ENCODE peak calls at places on chromosomes 4 and X, in seven cellular contexts. Q is NCI-H1417, U is pancreas, A is osteocyte, D is NCI-H187, E is substantia nigra, K is NCI-H1930. B is an unnamed sample.

GRCh38 chrX:110284159-110284558 is 33.7 kb downstream of the AMMECR1 start:
- DNase-seq in Q (no peak), U (no peak), A (no peak), D (no peak), E (no peak), K (no peak), B (no peak)

GRCh38 chr4:65337371-65337770 is 332.9 kb downstream of the EPHA5 start:
- DNase-seq in Q (no peak), U (no peak), A (no peak), D (no peak), E (no peak), K (no peak), B (no peak)

GRCh38 chr4:535181-535923 is 36.3 kb downstream of the PIGG start:
- DNase-seq in Q (no peak), U (no peak), A (peak), D (no peak), E (no peak), K (no peak), B (no peak)

GRCh38 chr4:149176019-149176418 is 639.6 kb downstream of the IQCM start:
- DNase-seq in Q (no peak), U (no peak), A (no peak), D (no peak), E (no peak), K (no peak), B (peak)

GRCh38 chr4:89067407-89067806 is 10.4 kb upstream of the FAM13A start:
- DNase-seq in Q (no peak), U (no peak), A (no peak), D (no peak), E (no peak), K (peak), B (no peak)

GRCh38 chrX:96480081-96480480 is 204.6 kb upstream of the DIAPH2 start:
- DNase-seq in Q (no peak), U (no peak), A (no peak), D (no peak), E (no peak), K (no peak), B (no peak)

GRCh38 chr4:38490753-38491446 is 173.1 kb upstream of the KLF3 start:
- DNase-seq in Q (no peak), U (no peak), A (no peak), D (no peak), E (no peak), K (no peak), B (no peak)

GRCh38 chrX:23953908-23954269 is 46.1 kb downstream of the CXorf58 start:
- DNase-seq in Q (no peak), U (no peak), A (peak), D (no peak), E (no peak), K (no peak), B (no peak)

GRCh38 chrX:72569786-72570185 is 2.9 kb downstream of the HDAC8 start:
- DNase-seq in Q (no peak), U (no peak), A (no peak), D (no peak), E (no peak), K (no peak), B (no peak)

GRCh38 chr4:153448003-153448731 is 18.0 kb upstream of the TMEM131L start:
- DNase-seq in Q (peak), U (no peak), A (no peak), D (no peak), E (no peak), K (peak), B (no peak)

GRCh38 chr4:13081830-13082229 is 402.3 kb downstream of the RAB28 start:
- DNase-seq in Q (no peak), U (no peak), A (no peak), D (no peak), E (no peak), K (no peak), B (no peak)

B was measured in GM23338.